ENCODE peak calls at places on chromosomes 16 and 17, in four cellular contexts. U, J, Q and W are unnamed samples.

GRCh38 chr17:42969006-42969581 is 4.8 kb upstream of the AARSD1 start:
- DNase-seq in U (no peak), J (peak; percentile 29), Q (no peak), W (no peak)

GRCh38 chr17:28698253-28698941 is 13.3 kb downstream of the PROCA1 start:
- DNase-seq in U (no peak), J (no peak), Q (no peak), W (no peak)

GRCh38 chr17:16493470-16494048 is 1.6 kb upstream of the LRRC75A start:
- DNase-seq in U (no peak), J (no peak), Q (no peak), W (no peak)

GRCh38 chr17:74042744-74043486 is 160.6 kb upstream of the RPL38 start:
- DNase-seq in U (no peak), J (peak; percentile 60), Q (no peak), W (peak; percentile 27)

GRCh38 chr17:76054112-76054476 is 18.2 kb downstream of the SRP68 start:
- DNase-seq in U (no peak), J (peak; percentile 64), Q (no peak), W (peak; percentile 87)

GRCh38 chr16:29809850-29810698 is 1.9 kb upstream of the PRRT2 start:
- DNase-seq in U (no peak), J (peak; percentile 75), Q (no peak), W (no peak)

GRCh38 chr16:66735891-66736290 is 15.5 kb downstream of the DYNC1LI2 start:
- DNase-seq in U (no peak), J (peak; percentile 29), Q (no peak), W (peak; percentile 54)

GRCh38 chr17:36592711-36593321 is 1.1 kb downstream of the DHRS11 start:
- DNase-seq in U (no peak), J (no peak), Q (no peak), W (no peak)

GRCh38 chr16:19804538-19805323 is 79.9 kb downstream of the GPRC5B start:
- DNase-seq in U (peak; percentile 94), J (peak; percentile 39), Q (no peak), W (peak; percentile 83)

GRCh38 chr17:77436058-77436442 is 295.3 kb downstream of the SEC14L1 start:
- DNase-seq in U (no peak), J (no peak), Q (no peak), W (no peak)